ENCODE peak calls at places on chromosomes 6 and 20, in five cellular contexts. S is Peyer's patch; D is transverse colon; Z is naive thymus-derived CD4-positive, alpha-beta T cell; V is fibroblast of lung. X is an unnamed sample.

GRCh38 chr6:24536466-24536865 is 41.7 kb downstream of the ALDH5A1 start:
- DNase-seq in S (no peak), V (no peak), D (no peak), Z (no peak), X (no peak)

GRCh38 chr6:11427827-11428245 is 109.7 kb upstream of the TMEM170B start:
- DNase-seq in V (peak), S (no peak), D (no peak), Z (no peak), X (no peak)

GRCh38 chr6:137736048-137736846 is 130.8 kb upstream of the TNFAIP3 start:
- DNase-seq in S (no peak), D (no peak), V (peak), Z (peak), X (peak)

GRCh38 chr6:44735631-44735963 is 348.1 kb downstream of the CDC5L start:
- DNase-seq in Z (no peak), V (peak), D (no peak), S (no peak), X (no peak)

GRCh38 chr6:157150076-157150475 is 173.2 kb downstream of the TMEM242 start:
- DNase-seq in D (no peak), S (no peak), V (peak), Z (no peak), X (no peak)

GRCh38 chr6:32436995-32437836 is 2.5 kb upstream of the HLA-DRA start:
- DNase-seq in Z (no peak), S (no peak), D (no peak), V (no peak), X (peak)

GRCh38 chr20:4488407-4489339 is 233.0 kb upstream of the PRND start:
- DNase-seq in Z (no peak), V (peak), S (no peak), D (no peak), X (no peak)

GRCh38 chr6:144214029-144214428 is 63.7 kb downstream of the STX11 start:
- DNase-seq in Z (no peak), D (no peak), S (no peak), V (no peak), X (no peak)

GRCh38 chr20:58458342-58459057 is 56.7 kb downstream of the APCDD1L start:
- DNase-seq in V (peak), Z (no peak), D (no peak), S (no peak), X (no peak)

GRCh38 chr20:58182521-58183140 is 45.8 kb downstream of the ANKRD60 start:
- DNase-seq in Z (no peak), S (no peak), D (no peak), V (no peak), X (no peak)

GRCh38 chr6:140644017-140644416 is 1269.6 kb upstream of the CITED2 start:
- DNase-seq in D (no peak), Z (no peak), V (no peak), S (no peak), X (no peak)

GRCh38 chr6:44787254-44787844 is 399.8 kb downstream of the CDC5L start:
- DNase-seq in Z (no peak), S (no peak), D (no peak), V (no peak), X (peak)

GRCh38 chr6:168247456-168248147 is 72.0 kb downstream of the DACT2 start:
- DNase-seq in D (peak), S (no peak), V (no peak), Z (no peak), X (no peak)

GRCh38 chr20:50561379-50562078 is 51.3 kb downstream of the PTPN1 start:
- DNase-seq in S (no peak), V (peak), D (no peak), Z (no peak), X (no peak)

GRCh38 chr20:37990571-37991151 is 42.6 kb downstream of the TTI1 start:
- DNase-seq in V (peak), D (peak), Z (no peak), S (peak), X (no peak)

GRCh38 chr20:35305682-35306556 is 13.7 kb upstream of the FAM83C start:
- DNase-seq in S (no peak), V (peak), D (peak), Z (no peak), X (no peak)

GRCh38 chr6:88177961-88178464 is 11.9 kb upstream of the CNR1 start:
- DNase-seq in S (peak), Z (no peak), V (peak), D (no peak), X (no peak)

GRCh38 chr6:136587527-136587926 is 37.3 kb upstream of the MAP7 start:
- DNase-seq in Z (no peak), S (no peak), D (no peak), V (no peak), X (no peak)

GRCh38 chr6:166853371-166854325 is 102.7 kb downstream of the RNASET2 start:
- DNase-seq in D (no peak), S (no peak), V (no peak), Z (no peak), X (no peak)

GRCh38 chr20:59210186-59210585 is 46.6 kb downstream of the ZNF831 start:
- DNase-seq in D (no peak), V (no peak), S (no peak), Z (no peak), X (no peak)

GRCh38 chr6:36916159-36916558 is 30.4 kb downstream of the C6orf89 start:
- DNase-seq in V (peak), D (no peak), S (no peak), Z (no peak), X (no peak)

GRCh38 chr20:31569163-31570020 is 35.7 kb upstream of the ID1 start:
- DNase-seq in V (peak), Z (peak), D (peak), S (peak), X (no peak)

GRCh38 chr20:25360631-25361286 is 29.9 kb downstream of the ABHD12 start:
- DNase-seq in D (no peak), S (no peak), V (peak), Z (no peak), X (no peak)

GRCh38 chr6:161891542-161891941 is 617.7 kb upstream of the AGPAT4 start:
- DNase-seq in D (no peak), Z (no peak), V (peak), S (no peak), X (no peak)

GRCh38 chr6:13007744-13008143 is 291.2 kb downstream of the PHACTR1 start:
- DNase-seq in S (no peak), V (no peak), Z (no peak), D (no peak), X (no peak)

GRCh38 chr20:24761220-24762065 is 187.6 kb upstream of the CST7 start:
- DNase-seq in S (no peak), D (no peak), V (no peak), Z (no peak), X (no peak)

GRCh38 chr6:167750956-167751358 is 75.8 kb upstream of the AFDN start:
- DNase-seq in V (no peak), Z (no peak), S (no peak), D (peak), X (no peak)

GRCh38 chr20:4592316-4593148 is 129.2 kb upstream of the PRND start:
- DNase-seq in Z (peak), V (peak), D (peak), S (no peak), X (peak)

GRCh38 chr6:43644940-43645612 is at the start of gene RSPH9:
- DNase-seq in D (peak), S (peak), V (peak), Z (peak), X (no peak)

GRCh38 chr6:75296811-75297779 is 12.5 kb upstream of the TMEM30A start:
- DNase-seq in Z (peak), D (no peak), V (peak), S (no peak), X (peak)

GRCh38 chr6:134414793-134415192 is 96.9 kb upstream of the SGK1 start:
- DNase-seq in S (no peak), V (no peak), D (no peak), Z (no peak), X (no peak)

DNA sequence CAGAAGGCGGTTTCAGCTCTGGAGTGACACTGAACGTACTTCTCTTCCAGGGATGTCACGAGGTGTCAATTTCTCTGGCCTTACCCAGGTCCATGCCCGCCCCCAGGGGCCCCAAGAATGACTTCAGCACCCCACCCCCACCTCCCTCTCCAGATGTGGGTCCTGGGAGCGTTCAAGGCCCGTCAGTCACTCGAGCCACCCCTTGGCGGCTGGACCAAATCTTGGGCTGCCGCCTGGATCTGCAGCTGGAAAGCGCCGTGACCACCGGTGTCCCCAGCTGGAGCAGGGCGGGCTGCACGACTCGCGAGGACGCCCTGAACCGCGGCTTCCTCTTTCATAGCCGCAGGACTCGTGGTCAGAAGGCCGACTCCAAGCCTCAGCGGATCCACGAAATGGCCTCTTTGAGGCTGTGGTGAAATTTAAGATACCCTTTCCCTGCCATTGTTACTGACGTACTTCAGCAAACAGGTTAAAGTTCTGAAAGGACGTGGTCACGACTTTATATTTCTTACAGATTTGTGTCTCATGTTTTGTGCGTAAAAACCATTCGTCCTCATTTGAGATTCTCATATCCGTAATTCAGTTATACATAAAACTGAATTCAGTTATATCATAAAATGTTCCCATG is 29.3 kb downstream of the TRIM38 start:
- DNase-seq in S (peak), V (peak), Z (peak), D (peak), X (peak)
- H3K4me3 ChIP-seq in S (peak), V (peak), Z (peak), D (peak), X (peak)

DNA sequence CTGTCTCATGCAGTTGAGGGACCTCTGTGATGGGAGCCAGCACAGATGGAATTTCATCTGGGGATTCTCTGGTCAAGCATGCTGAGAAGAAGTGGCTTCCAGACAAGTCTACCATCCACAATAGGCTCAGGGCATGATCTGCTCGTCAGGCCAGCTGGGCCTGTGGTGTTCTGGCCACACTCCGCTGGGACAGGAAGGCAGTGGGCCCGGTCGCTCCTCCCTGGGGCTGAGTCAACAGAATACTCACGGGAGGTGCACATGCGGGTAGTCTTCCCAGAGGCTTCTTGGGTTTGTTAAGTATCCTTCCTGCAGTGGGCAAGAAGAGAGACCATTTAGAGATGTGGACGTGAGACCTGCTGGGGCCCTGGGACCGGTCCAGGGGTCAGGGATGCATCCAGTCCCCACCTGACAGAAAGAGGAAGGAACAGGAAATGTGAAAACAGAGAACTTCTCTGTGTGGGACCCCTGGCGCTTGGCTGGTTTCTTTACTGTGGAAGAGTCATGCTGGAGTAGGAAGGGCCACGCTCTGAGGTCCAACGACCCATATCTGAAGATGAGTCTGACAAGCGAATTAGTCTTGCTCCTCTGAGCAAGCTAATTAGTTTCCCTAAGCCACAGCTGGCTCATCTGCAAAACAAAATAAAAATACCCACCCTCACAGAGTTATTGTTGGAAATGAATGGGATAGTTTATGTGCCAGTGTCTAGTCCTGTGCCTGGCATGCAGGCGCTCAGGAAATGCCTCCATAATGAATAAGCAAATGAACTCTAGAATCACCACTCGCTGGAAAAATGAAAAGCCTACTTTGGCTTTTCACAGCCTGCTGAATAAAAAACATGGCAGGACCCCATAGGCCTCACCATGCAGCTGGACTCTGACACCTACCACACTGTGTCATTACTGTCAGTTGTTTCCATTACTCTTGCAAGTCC is 67.3 kb downstream of the TRAM2 start:
- DNase-seq in V (peak), Z (no peak), D (no peak), S (no peak), X (no peak)
- H3K4me3 ChIP-seq in V (no peak), Z (no peak), D (no peak), S (no peak), X (no peak)

GRCh38 chr6:39209360-39209811 is 19.9 kb downstream of the KCNK5 start:
- DNase-seq in Z (no peak), V (no peak), S (no peak), D (no peak), X (no peak)

GRCh38 chr6:39207421-39208232 is 21.6 kb downstream of the KCNK5 start:
- DNase-seq in Z (no peak), S (no peak), V (no peak), D (no peak), X (no peak)

GRCh38 chr6:39206250-39206721 is 23.0 kb downstream of the KCNK5 start:
- DNase-seq in D (no peak), V (no peak), S (no peak), Z (no peak), X (no peak)

GRCh38 chr6:39209908-39210307 is 19.4 kb downstream of the KCNK5 start:
- DNase-seq in D (no peak), V (no peak), Z (no peak), S (no peak), X (peak)

GRCh38 chr6:39208233-39208720 is 21.0 kb downstream of the KCNK5 start:
- DNase-seq in D (no peak), Z (no peak), S (no peak), V (no peak), X (no peak)
- H3K4me3 ChIP-seq in D (no peak), Z (no peak), S (no peak), V (no peak), X (no peak)

GRCh38 chr6:27295301-27296079 is 16.6 kb downstream of the POM121L2 start:
- DNase-seq in Z (no peak), S (no peak), D (no peak), V (peak), X (no peak)
- H3K4me3 ChIP-seq in Z (no peak), S (no peak), D (no peak), V (peak), X (no peak)

GRCh38 chr6:149716584-149716983 is 1.3 kb downstream of the LATS1 start:
- DNase-seq in Z (no peak), D (no peak), S (no peak), V (peak), X (no peak)

GRCh38 chr6:149714442-149714841 is 3.5 kb downstream of the LATS1 start:
- DNase-seq in S (no peak), D (no peak), V (no peak), Z (no peak), X (no peak)

GRCh38 chr6:149717588-149718458 is at the start of gene LATS1:
- DNase-seq in Z (peak), V (peak), S (peak), D (peak), X (peak)

GRCh38 chr6:149717255-149717587 is 680 bp downstream of the LATS1 start:
- DNase-seq in D (no peak), V (no peak), S (no peak), Z (no peak), X (no peak)

GRCh38 chr6:149716181-149716580 is 1.7 kb downstream of the LATS1 start:
- DNase-seq in Z (no peak), V (no peak), S (no peak), D (no peak), X (no peak)
- H3K4me3 ChIP-seq in Z (peak), V (peak), S (peak), D (peak), X (peak)

X was measured in Jurkat, Clone E6-1.